ENCODE peak calls at places on chromosomes 5 and 9, in ten cellular contexts. O is ovary; I is Caco-2; A is HCT116; Y is neural progenitor cell; W is CD4-positive, CD25-positive, alpha-beta regulatory T cell; D is lower lobe of right lung; F is breast epithelium; N is mucosa of descending colon; K is SJCRH30. E is an unnamed sample.

GRCh38 chr5:142014911-142015584 is 2.2 kb upstream of the GNPDA1 start:
- DNase-seq in O (no peak), I (peak; percentile 60), A (peak; percentile 69), Y (peak; percentile 44), W (peak; percentile 72), D (no peak), F (no peak), N (peak; percentile 24), K (peak; percentile 15), E (no peak)

GRCh38 chr9:2676466-2676865 is 40.8 kb upstream of the KCNV2 start:
- DNase-seq in O (no peak), I (no peak), A (no peak), Y (no peak), W (no peak), D (no peak), F (no peak), N (no peak), K (peak; percentile 50), E (no peak)

GRCh38 chr5:134252671-134253070 is 26.8 kb upstream of the PPP2CA start:
- DNase-seq in O (no peak), I (peak; percentile 18), A (peak; percentile 74), Y (no peak), W (no peak), D (no peak), F (no peak), N (no peak), K (no peak), E (no peak)

GRCh38 chr5:180135128-180135955 is 63.8 kb upstream of the RNF130 start:
- DNase-seq in O (no peak), I (no peak), A (peak; percentile 48), Y (no peak), W (no peak), D (peak; percentile 63), F (peak; percentile 26), N (no peak), K (no peak), E (peak; percentile 14)

GRCh38 chr5:34587355-34588241 is 68.5 kb upstream of the RAI14 start:
- DNase-seq in O (no peak), I (no peak), A (no peak), Y (peak; percentile 23), W (no peak), D (no peak), F (no peak), N (no peak), K (no peak), E (no peak)

GRCh38 chr9:125405938-125406811 is 144.5 kb downstream of the GAPVD1 start:
- DNase-seq in O (no peak), I (no peak), A (no peak), Y (no peak), W (no peak), D (no peak), F (no peak), N (no peak), K (no peak), E (no peak)

GRCh38 chr5:100110497-100110896 is 424.7 kb upstream of the FAM174A start:
- DNase-seq in O (no peak), I (no peak), A (no peak), Y (no peak), W (no peak), D (no peak), F (no peak), N (no peak), K (no peak), E (no peak)

GRCh38 chr9:4298255-4299005 is 1.4 kb downstream of the GLIS3 start:
- DNase-seq in O (peak; percentile 44), I (peak; percentile 48), A (no peak), Y (peak; percentile 56), W (peak; percentile 20), D (peak; percentile 50), F (peak; percentile 31), N (no peak), K (no peak), E (peak; percentile 58)

GRCh38 chr5:99005506-99005905 is 76.7 kb upstream of the CHD1 start:
- DNase-seq in O (no peak), I (no peak), A (no peak), Y (no peak), W (no peak), D (no peak), F (no peak), N (no peak), K (no peak), E (no peak)

GRCh38 chr5:179345429-179346321 is at the start of gene ADAMTS2:
- DNase-seq in O (peak; percentile 73), I (no peak), A (no peak), Y (peak; percentile 88), W (no peak), D (peak; percentile 47), F (no peak), N (peak; percentile 49), K (no peak), E (no peak)

GRCh38 chr5:3179220-3179619 is 416.4 kb upstream of the IRX1 start:
- DNase-seq in O (no peak), I (no peak), A (no peak), Y (peak; percentile 33), W (no peak), D (no peak), F (no peak), N (no peak), K (no peak), E (no peak)

GRCh38 chr5:32499261-32499660 is 54.7 kb upstream of the ZFR start:
- DNase-seq in O (no peak), I (no peak), A (no peak), Y (no peak), W (no peak), D (no peak), F (no peak), N (no peak), K (no peak), E (no peak)

GRCh38 chr9:38004809-38005560 is 64.0 kb downstream of the SHB start:
- DNase-seq in O (no peak), I (no peak), A (no peak), Y (no peak), W (no peak), D (no peak), F (peak; percentile 63), N (peak; percentile 12), K (no peak), E (no peak)
- H3K4me1 ChIP-seq in O (no peaks in the 10 kb centered on the region), I (peaks cover 21% of the 10 kb centered on the region), A (peaks cover 81% of the 10 kb centered on the region), Y (peaks cover 7% of the 10 kb centered on the region), W (no peaks in the 10 kb centered on the region), D (peaks cover 67% of the 10 kb centered on the region), F (peaks cover 8% of the 10 kb centered on the region), N (no peaks in the 10 kb centered on the region), K (peaks cover 4% of the 10 kb centered on the region), E (peaks cover 12% of the 10 kb centered on the region)

GRCh38 chr5:36886791-36887190 is 10.2 kb downstream of the NIPBL start:
- DNase-seq in O (no peak), I (no peak), A (no peak), Y (no peak), W (no peak), D (no peak), F (no peak), N (no peak), K (no peak), E (no peak)
- H3K4me1 ChIP-seq in O (peaks cover 11% of the 10 kb centered on the region), I (no peaks in the 10 kb centered on the region), A (no peaks in the 10 kb centered on the region), Y (no peaks in the 10 kb centered on the region), W (peaks cover 46% of the 10 kb centered on the region), D (peaks cover 50% of the 10 kb centered on the region), F (no peaks in the 10 kb centered on the region), N (no peaks in the 10 kb centered on the region), K (no peaks in the 10 kb centered on the region), E (peaks cover 45% of the 10 kb centered on the region)

GRCh38 chr5:149424371-149425315 is 45.6 kb upstream of the IL17B start:
- DNase-seq in O (no peak), I (no peak), A (no peak), Y (no peak), W (no peak), D (no peak), F (no peak), N (no peak), K (no peak), E (no peak)

GRCh38 chr5:149421834-149422233 is 42.7 kb upstream of the IL17B start:
- DNase-seq in O (no peak), I (no peak), A (no peak), Y (no peak), W (no peak), D (no peak), F (no peak), N (no peak), K (no peak), E (no peak)

GRCh38 chr5:149422429-149423286 is 43.6 kb upstream of the IL17B start:
- DNase-seq in O (peak; percentile 96), I (no peak), A (no peak), Y (peak; percentile 52), W (no peak), D (peak; percentile 61), F (no peak), N (no peak), K (peak; percentile 75), E (peak; percentile 30)

GRCh38 chr5:149425729-149426128 is 46.6 kb upstream of the IL17B start:
- DNase-seq in O (no peak), I (no peak), A (no peak), Y (no peak), W (no peak), D (no peak), F (no peak), N (no peak), K (no peak), E (no peak)

GRCh38 chr5:149423287-149424268 is 44.5 kb upstream of the IL17B start:
- DNase-seq in O (peak; percentile 63), I (no peak), A (no peak), Y (peak; percentile 28), W (no peak), D (no peak), F (no peak), N (no peak), K (no peak), E (no peak)
- H3K4me1 ChIP-seq in O (peaks cover 38% of the 10 kb centered on the region), I (no peaks in the 10 kb centered on the region), A (peaks cover 34% of the 10 kb centered on the region), Y (peaks cover 33% of the 10 kb centered on the region), W (no peaks in the 10 kb centered on the region), D (peaks cover 79% of the 10 kb centered on the region), F (no peaks in the 10 kb centered on the region), N (no peaks in the 10 kb centered on the region), K (no peaks in the 10 kb centered on the region), E (no peaks in the 10 kb centered on the region)

DNA sequence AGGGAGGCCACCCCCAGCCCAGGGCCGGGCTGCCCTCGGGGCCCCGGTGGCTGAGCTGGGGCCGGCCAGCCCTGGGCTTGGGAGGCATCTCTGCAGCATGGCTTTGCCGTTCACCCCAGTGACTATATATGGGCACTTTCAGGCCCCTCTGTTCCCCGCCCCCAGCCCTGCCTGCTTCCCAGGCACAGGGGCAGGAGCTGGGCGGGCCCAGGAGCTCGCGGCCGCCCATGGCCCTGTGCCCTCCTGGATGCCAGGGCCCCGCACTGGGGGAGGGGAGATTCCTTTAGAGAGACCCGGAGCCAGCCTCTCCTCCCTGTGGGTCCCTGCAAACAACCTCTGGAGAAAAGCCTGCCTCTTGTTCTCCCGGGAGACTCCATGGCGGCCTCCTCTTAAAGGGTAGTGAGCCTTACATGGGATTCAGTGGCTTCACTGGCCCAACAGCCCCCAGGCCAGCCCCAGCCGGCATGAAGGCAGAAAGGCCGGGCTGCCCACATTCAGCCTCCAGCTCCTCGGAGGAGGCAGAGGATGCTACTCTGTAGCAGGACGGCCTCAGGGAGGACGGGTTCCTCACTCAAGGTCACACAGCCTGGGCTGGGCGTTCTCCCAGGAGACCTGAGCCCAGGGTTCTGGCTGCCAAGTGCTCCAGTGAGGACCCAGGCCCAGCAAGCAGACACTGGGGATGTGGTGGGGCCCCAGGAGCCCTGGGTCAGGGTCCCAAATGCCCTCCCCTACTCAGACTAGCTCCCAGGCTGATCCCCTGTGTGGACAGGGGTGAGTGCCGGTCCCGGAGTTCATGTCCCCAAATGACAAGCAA is 4.1 kb downstream of the NACC2 start:
- DNase-seq in O (no peak), I (no peak), A (no peak), Y (peak; percentile 44), W (no peak), D (peak; percentile 46), F (peak; percentile 48), N (peak; percentile 43), K (peak; percentile 11), E (no peak)
- H3K4me1 ChIP-seq in O (peaks cover 11% of the 10 kb centered on the region), I (peaks cover 12% of the 10 kb centered on the region), A (peaks cover 45% of the 10 kb centered on the region), Y (peaks cover 38% of the 10 kb centered on the region), W (peaks cover 21% of the 10 kb centered on the region), D (peaks cover 81% of the 10 kb centered on the region), F (peaks cover 33% of the 10 kb centered on the region), N (peaks cover 15% of the 10 kb centered on the region), K (peaks cover 44% of the 10 kb centered on the region), E (peaks cover 20% of the 10 kb centered on the region)

GRCh38 chr9:34991833-34992375 is 2.4 kb downstream of the DNAJB5 start:
- DNase-seq in O (no peak), I (peak; percentile 28), A (peak; percentile 52), Y (peak; percentile 38), W (no peak), D (no peak), F (no peak), N (no peak), K (no peak), E (peak; percentile 54)
- H3K4me1 ChIP-seq in O (peaks cover 16% of the 10 kb centered on the region), I (peaks cover 13% of the 10 kb centered on the region), A (peaks cover 61% of the 10 kb centered on the region), Y (peaks cover 20% of the 10 kb centered on the region), W (peaks cover 34% of the 10 kb centered on the region), D (peaks cover 53% of the 10 kb centered on the region), F (no peaks in the 10 kb centered on the region), N (peaks cover 4% of the 10 kb centered on the region), K (peaks cover 34% of the 10 kb centered on the region), E (no peaks in the 10 kb centered on the region)